ENCODE peak calls at places on chromosomes 13 and 19, in six cellular contexts. Z, R, X, E, G and C are unnamed samples.

GRCh38 chr13:85230754-85231153 is 568.5 kb downstream of the SLITRK6 start:
- DNase-seq in R (no peak), X (no peak), E (no peak), G (no peak), Z (no peak), C (no peak)

GRCh38 chr19:29855771-29856510 is 44.1 kb downstream of the CCNE1 start:
- DNase-seq in X (no peak), E (no peak), Z (no peak), R (no peak), G (no peak), C (peak; percentile 82)

GRCh38 chr19:37551123-37551993 is 43.2 kb downstream of the ZNF571 start:
- DNase-seq in X (peak; percentile 40), R (peak; percentile 87), E (no peak), Z (peak; percentile 36), G (no peak), C (no peak)

GRCh38 chr13:70505809-70506208 is 397.6 kb upstream of the KLHL1 start:
- DNase-seq in Z (no peak), G (no peak), R (no peak), X (peak; percentile 31), E (no peak), C (no peak)

GRCh38 chr19:18437481-18438330 is at the start of gene ISYNA1:
- DNase-seq in G (peak; percentile 66), X (no peak), E (no peak), R (no peak), Z (peak; percentile 26), C (no peak)

GRCh38 chr19:32324631-32325215 is 20.7 kb upstream of the ZNF507 start:
- DNase-seq in E (no peak), G (no peak), Z (no peak), X (no peak), R (no peak), C (no peak)

GRCh38 chr13:114260818-114261217 is 20.6 kb upstream of the UPF3A start:
- DNase-seq in Z (no peak), R (no peak), E (no peak), G (no peak), X (no peak), C (no peak)

GRCh38 chr13:24135674-24136300 is 24.7 kb upstream of the SPATA13 start:
- DNase-seq in Z (no peak), E (no peak), X (peak; percentile 33), R (no peak), G (no peak), C (no peak)

GRCh38 chr13:23570099-23570926 is at the start of gene TNFRSF19:
- DNase-seq in X (peak; percentile 41), G (peak; percentile 36), E (no peak), R (no peak), Z (no peak), C (no peak)

GRCh38 chr13:53953205-53953604 is 924.6 kb downstream of the OLFM4 start:
- DNase-seq in X (no peak), G (no peak), Z (no peak), R (no peak), E (peak; percentile 11), C (no peak)

GRCh38 chr13:60790620-60791019 is 393.6 kb downstream of the TDRD3 start:
- DNase-seq in R (no peak), G (no peak), E (no peak), Z (no peak), X (no peak), C (no peak)

GRCh38 chr19:19417618-19418270 is 12.3 kb downstream of the GATAD2A start:
- DNase-seq in G (no peak), Z (no peak), X (no peak), E (peak; percentile 15), R (no peak), C (no peak)

GRCh38 chr13:81778350-81778749 is 1437.4 kb upstream of the SPRY2 start:
- DNase-seq in E (no peak), G (no peak), R (no peak), X (no peak), Z (no peak), C (no peak)

GRCh38 chr19:32037998-32038732 is 307.2 kb upstream of the ZNF507 start:
- DNase-seq in X (no peak), Z (no peak), E (no peak), R (no peak), G (no peak), C (no peak)

GRCh38 chr13:80137994-80138393 is 202.9 kb downstream of the SPRY2 start:
- DNase-seq in R (no peak), E (no peak), X (no peak), Z (no peak), G (no peak), C (no peak)

GRCh38 chr19:47886010-47886559 is at the start of gene SULT2A1:
- DNase-seq in Z (no peak), G (no peak), R (no peak), E (no peak), X (no peak), C (no peak)

GRCh38 chr13:31797154-31797775 is 57.9 kb downstream of the RXFP2 start:
- DNase-seq in X (peak; percentile 29), Z (no peak), R (no peak), E (no peak), G (no peak), C (peak; percentile 48)

GRCh38 chr13:46181799-46182490 is at the start of gene LCP1:
- DNase-seq in R (no peak), X (no peak), Z (no peak), E (no peak), G (no peak), C (no peak)

GRCh38 chr13:20340136-20340758 is 108.1 kb upstream of the GJB6 start:
- DNase-seq in R (no peak), X (no peak), E (no peak), G (no peak), Z (no peak), C (peak; percentile 2)

GRCh38 chr13:91817250-91817649 is 418.8 kb downstream of the GPC5 start:
- DNase-seq in X (no peak), G (no peak), Z (no peak), E (no peak), R (no peak), C (peak; percentile 12)

GRCh38 chr13:26695360-26695705 is 65.3 kb downstream of the GPR12 start:
- DNase-seq in G (no peak), E (no peak), Z (no peak), X (no peak), R (no peak), C (no peak)

GRCh38 chr19:35738887-35739229 is 3.4 kb downstream of the IGFLR1 start:
- DNase-seq in Z (no peak), E (no peak), G (no peak), X (no peak), R (no peak), C (no peak)